ENCODE peak calls at places on chromosomes 2 and 18, in four cellular contexts. One of them, this sample, is unnamed.
A peak's percentile ranks its signal among the peaks of the same experiment; 100 is the strongest.

GRCh38 chr2:94986392-94986963 is 39.0 kb upstream of the MAL start:
- DNase-seq in right atrium auricular region: peak; percentile 57
- DNase-seq in fibroblast of pulmonary artery: peak; percentile 73
- DNase-seq in foreskin fibroblast: peak; percentile 51
- DNase-seq in this sample: peak; percentile 76

GRCh38 chr2:126650994-126651393 is 5.0 kb upstream of the GYPC start:
- DNase-seq in right atrium auricular region: no peak
- DNase-seq in fibroblast of pulmonary artery: no peak
- DNase-seq in foreskin fibroblast: no peak
- DNase-seq in this sample: no peak

GRCh38 chr2:199883474-199884212 is 27.4 kb upstream of the C2orf69 start:
- DNase-seq in right atrium auricular region: no peak
- DNase-seq in fibroblast of pulmonary artery: no peak
- DNase-seq in foreskin fibroblast: no peak
- DNase-seq in this sample: no peak

GRCh38 chr2:239773377-239774141 is 251.6 kb downstream of the NDUFA10 start:
- DNase-seq in right atrium auricular region: no peak
- DNase-seq in fibroblast of pulmonary artery: no peak
- DNase-seq in foreskin fibroblast: no peak
- DNase-seq in this sample: no peak

GRCh38 chr18:23712445-23712844 is 23.2 kb downstream of the LAMA3 start:
- DNase-seq in right atrium auricular region: no peak
- DNase-seq in fibroblast of pulmonary artery: no peak
- DNase-seq in foreskin fibroblast: no peak
- DNase-seq in this sample: no peak

GRCh38 chr2:212815453-212815852 is 276.9 kb upstream of the ERBB4 start:
- DNase-seq in right atrium auricular region: no peak
- DNase-seq in fibroblast of pulmonary artery: no peak
- DNase-seq in foreskin fibroblast: no peak
- DNase-seq in this sample: no peak

GRCh38 chr2:28035163-28035690 is 144.7 kb downstream of the BABAM2 start:
- DNase-seq in right atrium auricular region: no peak
- DNase-seq in fibroblast of pulmonary artery: no peak
- DNase-seq in foreskin fibroblast: no peak
- DNase-seq in this sample: no peak

GRCh38 chr2:21939961-21940360 is 816.2 kb downstream of the TDRD15 start:
- DNase-seq in right atrium auricular region: no peak
- DNase-seq in fibroblast of pulmonary artery: no peak
- DNase-seq in foreskin fibroblast: no peak
- DNase-seq in this sample: no peak

GRCh38 chr18:33831424-33831823 is 253.4 kb downstream of the ASXL3 start:
- DNase-seq in right atrium auricular region: no peak
- DNase-seq in fibroblast of pulmonary artery: no peak
- DNase-seq in foreskin fibroblast: no peak
- DNase-seq in this sample: no peak

GRCh38 chr2:217436386-217436785 is 566.4 kb downstream of the TNS1 start:
- DNase-seq in right atrium auricular region: no peak
- DNase-seq in fibroblast of pulmonary artery: no peak
- DNase-seq in foreskin fibroblast: no peak
- DNase-seq in this sample: no peak

GRCh38 chr18:79383388-79384056 is 12.2 kb upstream of the NFATC1 start:
- DNase-seq in right atrium auricular region: no peak
- DNase-seq in fibroblast of pulmonary artery: no peak
- DNase-seq in foreskin fibroblast: no peak
- DNase-seq in this sample: no peak

GRCh38 chr18:63427566-63427965 is 5.3 kb upstream of the VPS4B start:
- DNase-seq in right atrium auricular region: no peak
- DNase-seq in fibroblast of pulmonary artery: no peak
- DNase-seq in foreskin fibroblast: no peak
- DNase-seq in this sample: no peak

GRCh38 chr2:74079522-74080341 is 68.0 kb downstream of the BOLA3 start:
- DNase-seq in right atrium auricular region: no peak
- DNase-seq in fibroblast of pulmonary artery: no peak
- DNase-seq in foreskin fibroblast: peak; percentile 7
- DNase-seq in this sample: no peak

GRCh38 chr2:65367517-65367916 is 64.9 kb downstream of the SPRED2 start:
- DNase-seq in right atrium auricular region: no peak
- DNase-seq in fibroblast of pulmonary artery: peak; percentile 95
- DNase-seq in foreskin fibroblast: peak; percentile 99
- DNase-seq in this sample: peak; percentile 92

GRCh38 chr2:239523147-239523943 is 122.5 kb upstream of the HDAC4 start:
- DNase-seq in right atrium auricular region: no peak
- DNase-seq in fibroblast of pulmonary artery: no peak
- DNase-seq in foreskin fibroblast: no peak
- DNase-seq in this sample: no peak

GRCh38 chr2:55923091-55923977 is at the start of gene EFEMP1:
- DNase-seq in right atrium auricular region: peak; percentile 63
- DNase-seq in fibroblast of pulmonary artery: peak; percentile 82
- DNase-seq in foreskin fibroblast: no peak
- DNase-seq in this sample: peak; percentile 22

GRCh38 chr2:45510701-45511420 is 100.2 kb downstream of the SRBD1 start:
- DNase-seq in right atrium auricular region: no peak
- DNase-seq in fibroblast of pulmonary artery: no peak
- DNase-seq in foreskin fibroblast: no peak
- DNase-seq in this sample: no peak

GRCh38 chr2:120855855-120856405 is 120.3 kb downstream of the GLI2 start:
- DNase-seq in right atrium auricular region: no peak
- DNase-seq in fibroblast of pulmonary artery: no peak
- DNase-seq in foreskin fibroblast: no peak
- DNase-seq in this sample: no peak

GRCh38 chr2:66684289-66684688 is 249.4 kb downstream of the MEIS1 start:
- DNase-seq in right atrium auricular region: no peak
- DNase-seq in fibroblast of pulmonary artery: no peak
- DNase-seq in foreskin fibroblast: no peak
- DNase-seq in this sample: no peak

GRCh38 chr2:23235292-23235691 is 149.7 kb upstream of the KLHL29 start:
- DNase-seq in right atrium auricular region: no peak
- DNase-seq in fibroblast of pulmonary artery: peak; percentile 2
- DNase-seq in foreskin fibroblast: peak; percentile 1
- DNase-seq in this sample: no peak

GRCh38 chr2:139669675-139670074 is 889.5 kb upstream of the NXPH2 start:
- DNase-seq in right atrium auricular region: no peak
- DNase-seq in fibroblast of pulmonary artery: no peak
- DNase-seq in foreskin fibroblast: no peak
- DNase-seq in this sample: no peak

GRCh38 chr2:235390108-235390815 is 103.6 kb upstream of the AGAP1 start:
- DNase-seq in right atrium auricular region: no peak
- DNase-seq in fibroblast of pulmonary artery: peak; percentile 9
- DNase-seq in foreskin fibroblast: no peak
- DNase-seq in this sample: no peak

GRCh38 chr2:26316041-26316440 is 29.9 kb upstream of the SELENOI start:
- DNase-seq in right atrium auricular region: no peak
- DNase-seq in fibroblast of pulmonary artery: no peak
- DNase-seq in foreskin fibroblast: no peak
- DNase-seq in this sample: no peak

GRCh38 chr2:36965751-36966369 is 476 bp downstream of the STRN start:
- DNase-seq in right atrium auricular region: no peak
- DNase-seq in fibroblast of pulmonary artery: peak; percentile 17
- DNase-seq in foreskin fibroblast: no peak
- DNase-seq in this sample: no peak

GRCh38 chr2:141610564-141610963 is 520.3 kb downstream of the LRP1B start:
- DNase-seq in right atrium auricular region: no peak
- DNase-seq in fibroblast of pulmonary artery: no peak
- DNase-seq in foreskin fibroblast: no peak
- DNase-seq in this sample: no peak

GRCh38 chr2:189751080-189751658 is 11.4 kb downstream of the OSGEPL1 start:
- DNase-seq in right atrium auricular region: no peak
- DNase-seq in fibroblast of pulmonary artery: peak; percentile 52
- DNase-seq in foreskin fibroblast: peak; percentile 7
- DNase-seq in this sample: peak; percentile 47

GRCh38 chr2:169625781-169626180 is 41.6 kb downstream of the PPIG start:
- DNase-seq in right atrium auricular region: no peak
- DNase-seq in fibroblast of pulmonary artery: no peak
- DNase-seq in foreskin fibroblast: no peak
- DNase-seq in this sample: no peak

GRCh38 chr2:169620509-169620908 is 36.4 kb downstream of the PPIG start:
- DNase-seq in right atrium auricular region: no peak
- DNase-seq in fibroblast of pulmonary artery: no peak
- DNase-seq in foreskin fibroblast: no peak
- DNase-seq in this sample: no peak

GRCh38 chr2:169619946-169620345 is 35.8 kb downstream of the PPIG start:
- DNase-seq in right atrium auricular region: no peak
- DNase-seq in fibroblast of pulmonary artery: no peak
- DNase-seq in foreskin fibroblast: no peak
- DNase-seq in this sample: no peak

GRCh38 chr2:169623224-169623623 is 39.1 kb downstream of the PPIG start:
- DNase-seq in right atrium auricular region: no peak
- DNase-seq in fibroblast of pulmonary artery: no peak
- DNase-seq in foreskin fibroblast: no peak
- DNase-seq in this sample: no peak
- H3K4me3 ChIP-seq in right atrium auricular region: no peak overlapping the region
- H3K4me3 ChIP-seq in fibroblast of pulmonary artery: no peak overlapping the region
- H3K4me3 ChIP-seq in foreskin fibroblast: no peak overlapping the region
- H3K4me3 ChIP-seq in this sample: no peak overlapping the region

GRCh38 chr2:173963323-173963816 is 1.8 kb downstream of the SP3 start:
- DNase-seq in right atrium auricular region: no peak
- DNase-seq in fibroblast of pulmonary artery: peak; percentile 83
- DNase-seq in foreskin fibroblast: peak; percentile 35
- DNase-seq in this sample: peak; percentile 71

GRCh38 chr2:173966274-173967098 is 1.3 kb upstream of the SP3 start:
- DNase-seq in right atrium auricular region: no peak
- DNase-seq in fibroblast of pulmonary artery: no peak
- DNase-seq in foreskin fibroblast: no peak
- DNase-seq in this sample: no peak

GRCh38 chr2:173963817-173964564 is 1.2 kb downstream of the SP3 start:
- DNase-seq in right atrium auricular region: peak; percentile 86
- DNase-seq in fibroblast of pulmonary artery: peak; percentile 88
- DNase-seq in foreskin fibroblast: peak; percentile 84
- DNase-seq in this sample: peak; percentile 61

GRCh38 chr2:173965372-173966025 is at the start of gene SP3:
- DNase-seq in right atrium auricular region: peak; percentile 97
- DNase-seq in fibroblast of pulmonary artery: peak; percentile 98
- DNase-seq in foreskin fibroblast: peak; percentile 98
- DNase-seq in this sample: peak; percentile 95

DNA sequence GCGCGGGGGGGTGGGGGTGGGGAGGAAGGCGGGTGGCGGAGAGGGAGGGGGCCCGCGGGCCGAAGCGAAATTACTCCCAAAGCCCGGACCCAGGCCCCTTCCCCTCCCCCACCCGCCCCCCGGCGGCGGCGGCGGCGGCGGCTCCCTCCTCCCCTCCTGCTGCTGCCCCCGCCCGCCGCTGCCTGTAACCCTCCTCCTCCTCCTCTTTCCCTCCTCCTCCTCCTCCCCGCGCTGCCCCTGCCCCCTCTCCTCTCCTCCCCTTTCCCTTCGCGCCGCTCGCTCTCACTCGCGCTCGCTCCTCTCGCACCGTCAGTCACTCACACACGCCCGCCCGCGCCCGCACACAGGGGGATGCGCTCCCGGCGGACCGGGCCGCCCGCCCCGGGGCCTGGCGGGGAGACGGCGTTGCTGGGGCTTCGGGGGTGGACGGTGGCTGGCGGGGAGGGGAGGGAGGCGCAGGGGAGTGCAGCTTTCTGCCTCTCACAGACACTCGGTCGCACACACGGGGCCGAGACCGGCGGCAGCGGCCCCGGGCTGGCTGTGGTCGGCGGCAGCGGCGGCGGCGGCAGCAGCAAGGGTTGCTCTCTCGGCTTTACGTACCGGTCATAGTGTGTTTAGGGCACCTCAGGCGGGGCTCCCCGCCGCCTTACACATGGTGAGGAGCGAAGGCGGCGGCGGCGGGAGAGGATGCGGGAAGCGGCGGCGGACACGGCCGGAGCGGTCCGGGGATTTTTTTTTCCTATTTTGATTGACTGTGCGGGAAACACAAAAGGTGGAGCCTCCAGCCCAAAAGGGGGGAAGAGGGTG is 405 bp downstream of the SP3 start:
- DNase-seq in right atrium auricular region: peak; percentile 84
- DNase-seq in fibroblast of pulmonary artery: peak; percentile 88
- DNase-seq in foreskin fibroblast: peak; percentile 87
- DNase-seq in this sample: peak; percentile 79
- TF ChIP-seq CTCF in right atrium auricular region: no peak
- TF ChIP-seq CTCF in fibroblast of pulmonary artery: no peak
- TF ChIP-seq CTCF in foreskin fibroblast: no peak
- TF ChIP-seq CTCF in this sample: no peak

GRCh38 chr2:107264184-107264583 is 378.2 kb upstream of the ST6GAL2 start:
- DNase-seq in right atrium auricular region: no peak
- DNase-seq in fibroblast of pulmonary artery: no peak
- DNase-seq in foreskin fibroblast: no peak
- DNase-seq in this sample: no peak
- H3K4me3 ChIP-seq in right atrium auricular region: no peak overlapping the region
- H3K4me3 ChIP-seq in fibroblast of pulmonary artery: no peak overlapping the region
- H3K4me3 ChIP-seq in foreskin fibroblast: no peak overlapping the region
- H3K4me3 ChIP-seq in this sample: no peak overlapping the region

GRCh38 chr2:205694256-205694655 is 12.0 kb downstream of the NRP2 start:
- DNase-seq in right atrium auricular region: no peak
- DNase-seq in fibroblast of pulmonary artery: no peak
- DNase-seq in foreskin fibroblast: no peak
- DNase-seq in this sample: no peak

GRCh38 chr2:205699554-205700289 is 17.4 kb downstream of the NRP2 start:
- DNase-seq in right atrium auricular region: no peak
- DNase-seq in fibroblast of pulmonary artery: no peak
- DNase-seq in foreskin fibroblast: no peak
- DNase-seq in this sample: no peak

GRCh38 chr2:205698556-205699282 is 16.4 kb downstream of the NRP2 start:
- DNase-seq in right atrium auricular region: no peak
- DNase-seq in fibroblast of pulmonary artery: peak; percentile 29
- DNase-seq in foreskin fibroblast: no peak
- DNase-seq in this sample: no peak

GRCh38 chr2:205695460-205695979 is 13.2 kb downstream of the NRP2 start:
- DNase-seq in right atrium auricular region: no peak
- DNase-seq in fibroblast of pulmonary artery: peak; percentile 55
- DNase-seq in foreskin fibroblast: no peak
- DNase-seq in this sample: peak; percentile 74

GRCh38 chr2:205696541-205697441 is 14.5 kb downstream of the NRP2 start:
- DNase-seq in right atrium auricular region: no peak
- DNase-seq in fibroblast of pulmonary artery: peak; percentile 39
- DNase-seq in foreskin fibroblast: no peak
- DNase-seq in this sample: no peak
- TF ChIP-seq CTCF in right atrium auricular region: no peak
- TF ChIP-seq CTCF in fibroblast of pulmonary artery: peak; percentile 24
- TF ChIP-seq CTCF in foreskin fibroblast: peak; percentile 35
- TF ChIP-seq CTCF in this sample: peak; percentile 70

GRCh38 chr2:176088048-176088936 is 4.2 kb upstream of the HOXD13 start:
- DNase-seq in right atrium auricular region: no peak
- DNase-seq in fibroblast of pulmonary artery: peak; percentile 49
- DNase-seq in foreskin fibroblast: peak; percentile 43
- DNase-seq in this sample: peak; percentile 15
- H3K4me3 ChIP-seq in right atrium auricular region: no peak overlapping the region
- H3K4me3 ChIP-seq in fibroblast of pulmonary artery: peak overlapping the region; percentile 23
- H3K4me3 ChIP-seq in foreskin fibroblast: peak overlapping the region; percentile 47
- H3K4me3 ChIP-seq in this sample: no peak overlapping the region

DNA sequence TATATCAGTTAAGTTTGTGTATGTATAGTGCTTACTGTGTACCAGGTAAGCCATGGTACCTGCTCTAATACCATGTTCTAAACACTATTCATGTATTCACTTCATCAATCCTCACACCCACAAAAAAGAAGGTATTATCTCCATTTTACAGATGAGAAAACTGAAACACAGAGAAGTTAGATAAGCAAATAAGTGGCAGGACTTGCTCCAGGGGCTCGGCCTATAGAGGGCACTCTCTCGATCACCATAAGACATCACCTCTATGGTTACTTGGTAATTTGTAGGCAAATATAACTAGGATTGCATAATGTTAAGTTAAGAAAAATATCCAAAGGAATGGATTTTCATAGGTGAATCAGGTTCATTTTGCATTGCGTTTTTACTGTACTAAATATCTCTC is 118.1 kb upstream of the FN1 start:
- DNase-seq in right atrium auricular region: no peak
- DNase-seq in fibroblast of pulmonary artery: no peak
- DNase-seq in foreskin fibroblast: no peak
- DNase-seq in this sample: no peak
- TF ChIP-seq CTCF in right atrium auricular region: no peak
- TF ChIP-seq CTCF in fibroblast of pulmonary artery: peak; percentile 10
- TF ChIP-seq CTCF in foreskin fibroblast: no peak
- TF ChIP-seq CTCF in this sample: peak; percentile 40